ENCODE peak calls at places on chromosomes 5 and 9, in eight cellular contexts. I, W, M, J, U, Z, T and Y are unnamed samples.

GRCh38 chr9:131554088-131554864 is 9.0 kb downstream of the PRRT1B start:
- DNase-seq in I (no peak), W (no peak), M (no peak), J (no peak), U (no peak), Z (no peak), T (no peak), Y (no peak)

GRCh38 chr9:82991684-82992083 is 71.3 kb downstream of the RASEF start:
- DNase-seq in I (no peak), W (no peak), M (no peak), J (no peak), U (peak), Z (no peak), T (no peak), Y (no peak)

GRCh38 chr5:141882594-141883183 is 4.5 kb upstream of the PCDH1 start:
- DNase-seq in I (no peak), W (no peak), M (no peak), J (no peak), U (no peak), Z (no peak), T (no peak), Y (no peak)

GRCh38 chr5:107478068-107478641 is 192.6 kb downstream of the EFNA5 start:
- DNase-seq in I (no peak), W (no peak), M (no peak), J (no peak), U (no peak), Z (no peak), T (no peak), Y (no peak)

GRCh38 chr5:65925094-65925600 is 1.2 kb upstream of the ERBIN start:
- DNase-seq in I (no peak), W (peak), M (peak), J (peak), U (peak), Z (peak), T (peak), Y (peak)

GRCh38 chr5:157801-158200 is 33.5 kb upstream of the LRRC14B start:
- DNase-seq in I (no peak), W (no peak), M (no peak), J (no peak), U (no peak), Z (no peak), T (no peak), Y (no peak)

GRCh38 chr9:115013998-115014397 is 83.6 kb upstream of the TNFSF8 start:
- DNase-seq in I (no peak), W (peak), M (no peak), J (peak), U (peak), Z (peak), T (peak), Y (peak)

GRCh38 chr5:80646926-80647325 is 7.5 kb upstream of the MSH3 start:
- DNase-seq in I (no peak), W (no peak), M (no peak), J (no peak), U (no peak), Z (no peak), T (no peak), Y (no peak)

GRCh38 chr5:148011407-148012124 is 52.2 kb upstream of the SPINK5 start:
- DNase-seq in I (peak), W (peak), M (no peak), J (no peak), U (peak), Z (no peak), T (no peak), Y (peak)

GRCh38 chr5:74179183-74179582 is 461.3 kb downstream of the ENC1 start:
- DNase-seq in I (peak), W (peak), M (no peak), J (no peak), U (peak), Z (no peak), T (no peak), Y (peak)

GRCh38 chr5:58411372-58411771 is 48.5 kb downstream of the PLK2 start:
- DNase-seq in I (no peak), W (no peak), M (no peak), J (no peak), U (no peak), Z (no peak), T (no peak), Y (no peak)

GRCh38 chr5:122605236-122605635 is 169.6 kb upstream of the SNX2 start:
- DNase-seq in I (no peak), W (no peak), M (no peak), J (no peak), U (no peak), Z (no peak), T (no peak), Y (no peak)

GRCh38 chr5:1152156-1152555 is 40.3 kb upstream of the SLC12A7 start:
- DNase-seq in I (no peak), W (no peak), M (no peak), J (no peak), U (no peak), Z (no peak), T (no peak), Y (no peak)

GRCh38 chr5:98785244-98785643 is 11.8 kb downstream of the RGMB start:
- DNase-seq in I (no peak), W (no peak), M (no peak), J (no peak), U (no peak), Z (no peak), T (no peak), Y (no peak)

GRCh38 chr9:7315746-7316457 is 483.7 kb downstream of the DMAC1 start:
- DNase-seq in I (peak), W (peak), M (no peak), J (no peak), U (no peak), Z (no peak), T (no peak), Y (peak)

GRCh38 chr5:149172261-149172660 is 31.0 kb downstream of the ABLIM3 start:
- DNase-seq in I (peak), W (peak), M (no peak), J (no peak), U (peak), Z (no peak), T (no peak), Y (peak)

GRCh38 chr5:96616801-96617200 is 45.4 kb upstream of the CAST start:
- DNase-seq in I (no peak), W (no peak), M (no peak), J (no peak), U (no peak), Z (no peak), T (no peak), Y (no peak)

GRCh38 chr5:96609369-96609768 is 52.8 kb upstream of the CAST start:
- DNase-seq in I (no peak), W (no peak), M (no peak), J (no peak), U (no peak), Z (no peak), T (no peak), Y (no peak)

GRCh38 chr5:96610747-96611146 is 51.4 kb upstream of the CAST start:
- DNase-seq in I (no peak), W (no peak), M (no peak), J (no peak), U (no peak), Z (no peak), T (no peak), Y (peak)

GRCh38 chr5:96615223-96615622 is 47.0 kb upstream of the CAST start:
- DNase-seq in I (no peak), W (no peak), M (no peak), J (no peak), U (no peak), Z (no peak), T (no peak), Y (no peak)

GRCh38 chr5:96614110-96614691 is 48.0 kb upstream of the CAST start:
- DNase-seq in I (peak), W (peak), M (peak), J (peak), U (peak), Z (no peak), T (peak), Y (peak)
- H3K4me3 ChIP-seq in I (no peak), W (peak), M (no peak), J (no peak), U (peak), Z (no peak), T (no peak), Y (peak)

GRCh38 chr5:35593338-35593737 is 24.3 kb upstream of the SPEF2 start:
- DNase-seq in I (no peak), W (no peak), M (no peak), J (no peak), U (no peak), Z (no peak), T (no peak), Y (no peak)

GRCh38 chr5:35600591-35600990 is 17.1 kb upstream of the SPEF2 start:
- DNase-seq in I (no peak), W (no peak), M (no peak), J (no peak), U (no peak), Z (no peak), T (no peak), Y (no peak)

DNA sequence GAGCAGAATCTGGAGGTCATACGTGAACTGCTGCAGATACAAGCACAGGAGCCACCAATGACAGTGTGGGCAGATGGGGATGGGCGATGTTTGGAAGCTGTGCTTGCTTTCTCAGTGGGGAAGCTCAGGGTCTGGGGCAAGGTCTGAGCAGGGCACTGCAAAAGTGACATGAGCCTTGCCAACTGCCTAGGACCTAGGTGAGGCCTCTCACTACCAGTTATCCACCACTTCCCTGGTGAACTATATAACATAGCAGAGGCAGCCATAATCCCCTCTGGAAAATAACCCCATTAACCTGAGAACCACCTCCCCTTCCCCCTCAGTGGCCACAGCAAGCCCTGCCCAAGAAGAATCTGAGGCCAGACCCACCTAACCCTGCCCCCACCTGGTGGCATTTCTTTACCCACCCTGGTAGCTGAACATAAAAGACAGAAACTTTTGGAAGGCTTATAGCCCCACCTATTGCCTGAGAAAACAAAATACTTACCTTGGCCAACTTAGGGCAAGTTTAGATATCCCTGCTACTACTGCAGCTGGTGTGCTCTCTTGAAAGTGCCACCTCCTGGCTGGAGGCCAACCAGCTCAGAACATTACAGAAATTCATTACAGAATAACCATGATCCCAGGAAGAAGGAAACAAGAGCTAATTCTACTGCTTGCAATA is 18.8 kb upstream of the SPEF2 start:
- DNase-seq in I (no peak), W (no peak), M (no peak), J (peak), U (no peak), Z (no peak), T (no peak), Y (no peak)
- TF ChIP-seq CTCF in I (no peak), W (no peak), M (no peak), J (peak), U (no peak), Z (no peak), T (no peak), Y (no peak)

DNA sequence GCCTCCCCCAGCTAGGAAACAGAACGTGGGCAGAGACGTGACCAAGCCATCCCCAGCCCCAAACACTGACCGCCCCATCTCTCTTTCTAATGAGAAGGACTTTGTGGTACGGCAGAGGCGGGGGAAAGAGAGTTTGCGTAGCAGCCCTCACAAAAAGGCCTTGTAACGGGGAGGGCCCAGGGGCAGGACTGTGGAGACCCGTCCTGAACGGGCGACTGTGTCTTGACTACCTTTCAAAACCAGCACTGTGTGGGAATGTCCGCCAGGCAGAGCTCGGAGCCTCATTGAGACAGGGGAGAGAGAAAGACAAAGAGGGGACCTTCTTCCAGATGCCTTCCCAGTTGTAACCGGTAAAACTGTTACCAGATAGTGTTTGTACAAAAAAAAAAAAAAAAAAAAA is 29.7 kb downstream of the CD180 start:
- DNase-seq in I (no peak), W (no peak), M (no peak), J (no peak), U (no peak), Z (peak), T (no peak), Y (no peak)
- H3K4me3 ChIP-seq in I (no peak), W (no peak), M (no peak), J (no peak), U (peak), Z (peak), T (peak), Y (no peak)

GRCh38 chr5:7825630-7826029 is 25.3 kb downstream of the CFAP90 start:
- DNase-seq in I (no peak), W (no peak), M (no peak), J (no peak), U (no peak), Z (no peak), T (no peak), Y (no peak)

GRCh38 chr5:7823601-7824000 is 27.3 kb downstream of the CFAP90 start:
- DNase-seq in I (no peak), W (no peak), M (no peak), J (no peak), U (no peak), Z (no peak), T (no peak), Y (no peak)

GRCh38 chr5:7828269-7828668 is 22.7 kb downstream of the CFAP90 start:
- DNase-seq in I (no peak), W (no peak), M (no peak), J (peak), U (no peak), Z (no peak), T (no peak), Y (no peak)

GRCh38 chr5:7824995-7825394 is 25.9 kb downstream of the CFAP90 start:
- DNase-seq in I (no peak), W (no peak), M (no peak), J (no peak), U (no peak), Z (no peak), T (no peak), Y (no peak)

DNA sequence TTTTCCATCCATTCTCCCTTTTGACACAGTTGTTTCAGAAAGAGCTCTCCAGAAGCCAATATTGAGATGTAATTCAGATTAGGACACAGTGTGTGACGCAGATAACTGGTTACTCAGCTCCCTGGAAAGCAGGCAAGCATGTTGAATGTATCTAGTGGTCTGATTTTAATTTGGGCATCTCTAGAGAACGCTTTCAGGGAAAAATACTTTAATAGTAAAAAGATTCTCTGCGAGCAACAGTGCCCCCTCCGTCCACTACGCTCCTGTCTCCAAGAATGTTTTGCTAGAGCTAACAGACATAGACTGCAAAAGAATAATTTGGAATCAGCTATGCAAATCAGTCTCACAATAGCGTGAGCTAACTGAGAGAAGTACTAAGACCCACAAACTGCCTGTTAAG is 23.3 kb downstream of the CFAP90 start:
- DNase-seq in I (peak), W (no peak), M (no peak), J (no peak), U (no peak), Z (no peak), T (no peak), Y (peak)
- TF ChIP-seq CTCF in I (peak), W (no peak), M (no peak), J (no peak), U (no peak), Z (no peak), T (no peak), Y (peak)

DNA sequence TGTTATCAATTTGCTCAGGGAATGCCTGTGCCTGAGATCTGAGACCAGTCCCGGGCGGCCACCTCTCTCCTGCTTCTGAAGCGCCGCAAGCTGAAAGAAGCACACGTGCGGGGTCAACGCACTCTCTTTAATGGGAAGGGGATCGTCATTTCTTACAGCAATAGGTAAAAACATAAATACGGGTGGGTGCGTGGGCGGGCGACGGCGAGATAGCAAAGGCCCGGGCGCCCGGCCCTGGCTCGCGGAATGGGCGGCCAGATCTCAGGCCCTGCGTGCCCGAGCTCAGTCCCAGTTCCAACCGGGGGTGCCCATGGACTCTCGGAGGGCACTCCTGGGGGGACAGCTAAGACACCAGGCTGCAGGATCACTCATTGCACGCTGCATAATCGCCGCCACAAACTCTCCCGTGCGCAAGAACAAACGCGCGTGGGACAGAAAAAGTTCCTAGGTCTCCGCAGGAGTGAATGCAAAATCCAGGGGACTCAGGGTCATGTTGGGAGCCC is 3.0 kb downstream of the NKX2-5 start:
- DNase-seq in I (no peak), W (no peak), M (no peak), J (no peak), U (no peak), Z (no peak), T (no peak), Y (no peak)
- H3K4me3 ChIP-seq in I (no peak), W (no peak), M (no peak), J (no peak), U (no peak), Z (no peak), T (no peak), Y (no peak)